ENCODE peak calls at places on chromosomes 11 and 22, in eight cellular contexts. U is mesothelial cell of epicardium, X is OCI-LY7, F is omental fat pad, K is A549, T is AG04449, J is fibroblast of pulmonary artery, B is lower leg skin. O is an unnamed sample.

GRCh38 chr11:64916040-64916847 is 765 bp downstream of the ATG2A start:
- DNase-seq in U (no peak), X (peak), F (no peak), K (peak), T (no peak), J (peak), B (peak), O (no peak)

GRCh38 chr11:116960916-116961315 is 123.5 kb upstream of the APOA1 start:
- DNase-seq in U (no peak), X (peak), F (no peak), K (no peak), T (no peak), J (peak), B (no peak), O (no peak)

GRCh38 chr11:124197999-124198398 is 14.9 kb downstream of the OR10D3 start:
- DNase-seq in U (no peak), X (no peak), F (no peak), K (no peak), T (no peak), J (no peak), B (no peak), O (no peak)

GRCh38 chr11:1116104-1116503 is 41.4 kb downstream of the MUC2 start:
- DNase-seq in U (no peak), X (no peak), F (no peak), K (no peak), T (no peak), J (no peak), B (no peak), O (no peak)

GRCh38 chr22:50211147-50211546 is 10.3 kb downstream of the SELENOO start:
- DNase-seq in U (no peak), X (no peak), F (no peak), K (no peak), T (no peak), J (no peak), B (no peak), O (no peak)

GRCh38 chr11:117876049-117876340 is 463 bp downstream of the FXYD6 start:
- DNase-seq in U (no peak), X (no peak), F (no peak), K (no peak), T (no peak), J (no peak), B (no peak), O (no peak)

GRCh38 chr11:67240575-67241389 is 25.5 kb upstream of the GRK2 start:
- DNase-seq in U (no peak), X (peak), F (peak), K (peak), T (no peak), J (peak), B (peak), O (no peak)

GRCh38 chr11:115333951-115334350 is 170.3 kb downstream of the CADM1 start:
- DNase-seq in U (no peak), X (no peak), F (no peak), K (no peak), T (no peak), J (no peak), B (no peak), O (no peak)

GRCh38 chr11:122733301-122733686 is 77.8 kb downstream of the UBASH3B start:
- DNase-seq in U (no peak), X (no peak), F (no peak), K (peak), T (no peak), J (peak), B (peak), O (no peak)

GRCh38 chr22:22418163-22418549 is 90.4 kb downstream of the ZNF280B start:
- DNase-seq in U (no peak), X (no peak), F (no peak), K (no peak), T (no peak), J (no peak), B (no peak), O (no peak)

GRCh38 chr22:37472418-37473006 is 13.7 kb downstream of the MFNG start:
- DNase-seq in U (no peak), X (peak), F (no peak), K (peak), T (no peak), J (peak), B (no peak), O (no peak)

GRCh38 chr11:105357764-105358163 is 218.2 kb upstream of the CARD18 start:
- DNase-seq in U (peak), X (no peak), F (no peak), K (no peak), T (no peak), J (peak), B (no peak), O (no peak)

GRCh38 chr11:1870721-1871466 is 18.0 kb downstream of the LSP1 start:
- DNase-seq in U (no peak), X (no peak), F (no peak), K (no peak), T (no peak), J (no peak), B (no peak), O (no peak)

GRCh38 chr11:35030716-35031213 is 108.2 kb upstream of the CD44 start:
- DNase-seq in U (no peak), X (no peak), F (peak), K (peak), T (peak), J (peak), B (peak), O (no peak)

GRCh38 chr22:28801845-28802594 is 1.7 kb upstream of the XBP1 start:
- DNase-seq in U (no peak), X (peak), F (no peak), K (no peak), T (no peak), J (no peak), B (no peak), O (no peak)

GRCh38 chr11:132402056-132402684 is 1031.8 kb downstream of the NTM start:
- DNase-seq in U (no peak), X (no peak), F (no peak), K (peak), T (no peak), J (peak), B (no peak), O (peak)

GRCh38 chr22:16781764-16782329 is 43.4 kb downstream of the XKR3 start:
- DNase-seq in U (no peak), X (no peak), F (no peak), K (no peak), T (no peak), J (no peak), B (no peak), O (no peak)

GRCh38 chr11:131745405-131745804 is 375.0 kb downstream of the NTM start:
- DNase-seq in U (no peak), X (no peak), F (no peak), K (no peak), T (no peak), J (peak), B (no peak), O (no peak)

GRCh38 chr22:41285820-41286638 is at the start of gene RANGAP1:
- DNase-seq in U (peak), X (peak), F (peak), K (peak), T (peak), J (peak), B (peak), O (peak)
- TF ChIP-seq CTCF in U (no peak), X (no peak), F (no peak), K (no peak), T (peak), J (peak), B (no peak), O (peak)

GRCh38 chr22:47014636-47014930 is 252.1 kb downstream of the TBC1D22A start:
- DNase-seq in U (no peak), X (no peak), F (no peak), K (no peak), T (no peak), J (no peak), B (no peak), O (no peak)

GRCh38 chr22:47012589-47013365 is 250.3 kb downstream of the TBC1D22A start:
- DNase-seq in U (no peak), X (no peak), F (no peak), K (no peak), T (peak), J (no peak), B (no peak), O (no peak)

GRCh38 chr22:47015589-47016178 is 253.2 kb downstream of the TBC1D22A start:
- DNase-seq in U (no peak), X (no peak), F (no peak), K (no peak), T (no peak), J (no peak), B (no peak), O (no peak)

GRCh38 chr22:47014946-47015345 is 252.5 kb downstream of the TBC1D22A start:
- DNase-seq in U (no peak), X (no peak), F (no peak), K (no peak), T (no peak), J (no peak), B (no peak), O (no peak)

DNA sequence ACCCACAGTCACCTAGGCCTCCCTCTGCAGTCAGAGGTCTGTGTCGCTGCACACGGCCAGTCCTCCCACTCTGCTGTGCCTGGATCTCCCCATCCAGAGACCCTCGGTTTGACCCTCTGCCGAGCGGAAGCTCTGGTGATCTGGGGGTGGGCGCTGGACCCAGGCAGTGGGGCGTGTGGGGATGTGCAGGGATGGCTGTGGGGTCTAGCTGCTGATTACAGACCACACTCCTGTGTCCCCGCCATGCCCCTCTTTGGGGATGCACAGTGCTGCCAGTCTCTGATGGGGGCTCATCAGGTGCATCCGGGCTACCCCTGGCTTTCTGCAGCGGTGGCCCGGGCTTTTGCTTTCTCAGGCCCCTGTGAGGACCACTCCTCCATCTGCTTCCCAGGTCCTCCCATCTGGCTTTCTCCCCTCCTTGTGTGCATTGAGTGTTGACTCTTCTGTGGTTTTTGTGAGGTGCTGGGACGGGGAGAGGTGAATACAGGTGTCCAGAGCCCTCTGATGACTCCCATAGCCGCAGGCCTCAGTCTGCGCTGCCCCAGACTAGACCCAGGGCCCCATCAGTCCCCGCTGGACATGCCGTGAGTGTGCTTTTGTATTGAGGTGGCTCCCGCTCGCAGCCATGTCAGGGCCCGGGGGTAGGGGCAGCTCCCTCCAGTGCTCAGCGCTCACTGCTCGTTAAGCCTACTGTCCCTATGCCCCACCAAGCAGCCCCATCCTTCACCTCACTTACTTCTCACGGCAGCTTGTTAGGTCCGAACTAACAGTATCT is 251.6 kb downstream of the TBC1D22A start:
- DNase-seq in U (no peak), X (no peak), F (no peak), K (no peak), T (no peak), J (no peak), B (no peak), O (no peak)
- TF ChIP-seq CTCF in U (no peak), X (no peak), F (no peak), K (no peak), T (no peak), J (no peak), B (no peak), O (no peak)

GRCh38 chr11:93407777-93408401 is 77.3 kb downstream of the DEUP1 start:
- DNase-seq in U (no peak), X (peak), F (no peak), K (no peak), T (no peak), J (peak), B (no peak), O (no peak)

DNA sequence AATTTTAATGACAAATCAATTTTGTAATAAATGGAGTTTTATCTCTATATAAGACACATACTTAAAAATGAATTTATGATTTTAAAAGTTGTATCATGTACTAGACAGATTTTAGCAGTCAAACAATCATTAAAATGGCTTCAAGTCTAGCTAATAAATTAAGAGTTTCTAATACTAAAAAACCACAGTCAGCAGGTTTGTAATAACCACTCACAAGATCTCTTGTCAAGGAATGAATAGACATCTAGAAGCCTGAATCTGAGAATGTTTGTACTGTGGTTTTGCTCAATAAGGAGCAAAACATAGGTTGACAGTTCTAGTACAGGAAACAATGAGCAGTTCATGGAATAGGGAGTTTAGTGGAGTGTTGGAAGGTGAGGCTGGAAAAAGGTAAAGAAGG is 81.2 kb downstream of the DEUP1 start:
- DNase-seq in U (no peak), X (no peak), F (no peak), K (no peak), T (no peak), J (no peak), B (no peak), O (no peak)
- TF ChIP-seq CTCF in U (no peak), X (no peak), F (no peak), K (no peak), T (no peak), J (no peak), B (no peak), O (no peak)

GRCh38 chr22:35352214-35353111 is 28.4 kb upstream of the HMOX1 start:
- DNase-seq in U (no peak), X (peak), F (peak), K (peak), T (no peak), J (no peak), B (peak), O (no peak)
- TF ChIP-seq CTCF in U (no peak), X (peak), F (no peak), K (peak), T (peak), J (no peak), B (no peak), O (peak)

DNA sequence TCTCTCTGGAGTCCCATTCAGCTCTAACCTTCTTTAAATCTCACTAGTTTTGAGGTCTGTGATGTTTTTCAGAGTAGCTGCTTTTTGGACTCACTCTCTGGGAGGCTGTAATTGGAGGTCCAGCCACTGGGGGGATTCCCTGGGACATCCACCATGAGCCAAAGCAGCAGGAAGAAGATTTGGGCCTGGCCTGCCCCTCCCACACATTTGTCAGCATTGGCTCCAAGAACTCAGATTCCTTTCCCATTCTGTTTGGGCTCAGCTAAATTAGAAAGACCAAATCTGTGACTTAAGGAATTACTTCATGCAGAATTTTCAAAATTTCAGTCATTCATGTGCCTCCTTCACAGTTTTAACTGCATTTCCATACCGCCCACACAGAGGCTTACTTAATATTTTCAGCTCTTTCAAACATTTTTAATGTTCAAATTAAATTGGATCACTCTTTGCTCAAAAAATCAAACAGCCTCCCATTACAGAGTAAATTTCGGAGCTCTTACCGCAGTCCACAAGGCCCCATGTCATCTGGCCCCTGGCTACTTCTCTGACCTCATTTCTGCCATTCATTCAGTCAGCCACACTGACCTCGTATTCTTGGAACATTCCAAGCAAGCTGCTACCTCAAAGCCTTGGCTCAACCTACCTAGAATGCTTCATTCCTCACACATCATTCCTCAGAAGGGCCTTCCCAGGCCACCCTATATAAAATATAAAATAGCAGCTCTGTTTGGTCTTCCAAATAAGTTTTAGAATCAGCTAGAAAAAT is 54.5 kb upstream of the RRAS2 start:
- DNase-seq in U (no peak), X (no peak), F (no peak), K (peak), T (no peak), J (peak), B (no peak), O (no peak)
- TF ChIP-seq CTCF in U (peak), X (peak), F (no peak), K (no peak), T (peak), J (peak), B (no peak), O (peak)

DNA sequence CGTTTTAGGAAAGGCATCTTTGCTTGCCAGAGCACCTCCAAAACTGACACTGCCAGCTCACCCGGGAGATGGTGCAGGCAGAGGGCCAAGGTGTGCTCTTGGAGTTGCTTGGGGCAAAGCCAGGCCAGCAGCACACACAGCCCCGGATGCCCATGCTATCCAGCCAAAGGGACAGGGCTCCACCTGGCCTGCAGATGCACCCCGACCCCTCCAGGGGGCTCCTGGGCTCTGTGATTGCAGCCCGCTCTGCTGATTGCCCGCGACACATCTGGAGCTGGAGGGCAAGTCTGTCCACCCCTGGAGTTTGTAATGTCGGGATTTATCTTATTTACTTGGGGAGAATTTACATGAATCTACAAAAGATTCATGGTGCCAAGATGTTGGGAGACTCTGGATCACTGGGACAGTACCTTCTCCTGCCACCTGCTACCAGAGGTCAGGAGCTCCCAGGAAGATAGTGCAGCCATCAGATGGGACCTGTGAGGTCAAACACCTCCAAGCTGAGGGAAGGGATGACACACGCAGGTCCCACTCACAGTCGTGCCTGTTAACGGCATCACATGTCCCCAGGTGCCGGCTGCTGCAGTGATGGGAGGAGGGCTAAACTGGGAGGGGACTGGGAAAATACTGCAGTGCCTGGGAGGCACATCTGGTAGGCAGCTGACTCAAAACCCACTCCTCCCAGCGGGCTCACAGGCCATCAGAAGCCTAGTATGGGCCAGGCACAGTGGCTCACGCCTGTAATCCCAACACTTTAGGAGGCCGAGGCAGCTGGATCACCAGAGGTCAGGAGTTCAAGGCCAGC is 17.2 kb downstream of the CBX7 start:
- DNase-seq in U (no peak), X (peak), F (no peak), K (peak), T (no peak), J (peak), B (no peak), O (peak)
- TF ChIP-seq CTCF in U (no peak), X (peak), F (no peak), K (peak), T (peak), J (peak), B (no peak), O (peak)

GRCh38 chr11:93196816-93197382 is 892 bp downstream of the SLC36A4 start:
- DNase-seq in U (no peak), X (peak), F (no peak), K (no peak), T (no peak), J (no peak), B (no peak), O (no peak)
- TF ChIP-seq CTCF in U (peak), X (peak), F (no peak), K (no peak), T (peak), J (peak), B (no peak), O (peak)

GRCh38 chr22:29813563-29813962 is 24.5 kb downstream of the ASCC2 start:
- DNase-seq in U (no peak), X (no peak), F (no peak), K (peak), T (no peak), J (no peak), B (no peak), O (no peak)
- TF ChIP-seq CTCF in U (no peak), X (no peak), F (no peak), K (no peak), T (no peak), J (peak), B (no peak), O (peak)

GRCh38 chr11:73983764-73984543 is 1.3 kb upstream of the UCP2 start:
- DNase-seq in U (no peak), X (peak), F (no peak), K (no peak), T (no peak), J (no peak), B (no peak), O (no peak)

GRCh38 chr11:73991471-73992006 is 8.9 kb upstream of the UCP2 start:
- DNase-seq in U (no peak), X (peak), F (no peak), K (no peak), T (no peak), J (no peak), B (no peak), O (no peak)

GRCh38 chr11:73988227-73988626 is 5.6 kb upstream of the UCP2 start:
- DNase-seq in U (no peak), X (no peak), F (no peak), K (no peak), T (no peak), J (no peak), B (no peak), O (no peak)

GRCh38 chr11:73990727-73991126 is 8.1 kb upstream of the UCP2 start:
- DNase-seq in U (no peak), X (no peak), F (no peak), K (no peak), T (no peak), J (no peak), B (no peak), O (no peak)

GRCh38 chr11:73989156-73989555 is 6.5 kb upstream of the UCP2 start:
- DNase-seq in U (no peak), X (no peak), F (no peak), K (no peak), T (no peak), J (no peak), B (no peak), O (no peak)
- TF ChIP-seq CTCF in U (no peak), X (peak), F (no peak), K (no peak), T (no peak), J (no peak), B (no peak), O (no peak)